ENCODE peak calls at places on chromosomes 12 and 14, in seven cellular contexts. E is fibroblast of the aortic adventitia, X is GM12865, F is AG09309, I is heart left ventricle, A is GM13977, M is lower leg skin. K is an unnamed sample.

GRCh38 chr12:16949351-16949750 is 343.4 kb upstream of the LMO3 start:
- DNase-seq in E (no peak), X (no peak), F (no peak), I (no peak), A (no peak), M (no peak), K (no peak)

GRCh38 chr12:106288134-106288509 is 14.4 kb upstream of the TCP11L2 start:
- DNase-seq in E (peak), X (no peak), F (no peak), I (no peak), A (no peak), M (no peak), K (no peak)

GRCh38 chr14:60093606-60094005 is 1.9 kb downstream of the PCNX4 start:
- DNase-seq in E (peak), X (no peak), F (no peak), I (no peak), A (no peak), M (no peak), K (no peak)

GRCh38 chr12:3045494-3045893 is 31.7 kb upstream of the TSPAN9 start:
- DNase-seq in E (no peak), X (no peak), F (no peak), I (no peak), A (no peak), M (no peak), K (no peak)

GRCh38 chr12:48414046-48414445 is 58.3 kb upstream of the ANP32D start:
- DNase-seq in E (no peak), X (no peak), F (no peak), I (peak), A (no peak), M (peak), K (no peak)

GRCh38 chr12:86254399-86255107 is 1.6 kb downstream of the MGAT4C start:
- DNase-seq in E (peak), X (no peak), F (no peak), I (no peak), A (no peak), M (no peak), K (no peak)

GRCh38 chr12:112347521-112347920 is 34.7 kb downstream of the HECTD4 start:
- DNase-seq in E (peak), X (peak), F (peak), I (no peak), A (peak), M (no peak), K (peak)

GRCh38 chr14:72883963-72884362 is 9.9 kb downstream of the DPF3 start:
- DNase-seq in E (peak), X (peak), F (no peak), I (no peak), A (peak), M (no peak), K (peak)

GRCh38 chr14:79540394-79540793 is 670.9 kb downstream of the DIO2 start:
- DNase-seq in E (no peak), X (no peak), F (no peak), I (no peak), A (no peak), M (no peak), K (no peak)

GRCh38 chr14:81311816-81312215 is 88.3 kb downstream of the STON2 start:
- DNase-seq in E (peak), X (no peak), F (no peak), I (no peak), A (no peak), M (peak), K (no peak)

GRCh38 chr14:58401587-58401986 is 5.9 kb downstream of the TOMM20L start:
- DNase-seq in E (no peak), X (no peak), F (no peak), I (no peak), A (no peak), M (no peak), K (no peak)

GRCh38 chr12:67413577-67413976 is 144.4 kb downstream of the CAND1 start:
- DNase-seq in E (no peak), X (no peak), F (no peak), I (no peak), A (no peak), M (no peak), K (no peak)

GRCh38 chr14:24859559-24859958 is 190.4 kb downstream of the STXBP6 start:
- DNase-seq in E (no peak), X (no peak), F (no peak), I (no peak), A (no peak), M (no peak), K (no peak)

GRCh38 chr12:115319641-115320040 is 635.7 kb upstream of the TBX3 start:
- DNase-seq in E (no peak), X (no peak), F (no peak), I (no peak), A (no peak), M (no peak), K (no peak)

GRCh38 chr12:20220339-20220738 is 148.0 kb upstream of the PDE3A start:
- DNase-seq in E (peak), X (peak), F (no peak), I (no peak), A (peak), M (no peak), K (peak)

GRCh38 chr12:54870048-54870447 is 15.7 kb downstream of the MUCL1 start:
- DNase-seq in E (no peak), X (no peak), F (no peak), I (no peak), A (no peak), M (no peak), K (no peak)

GRCh38 chr12:4268549-4269181 is 4.9 kb upstream of the CCND2 start:
- DNase-seq in E (no peak), X (no peak), F (no peak), I (no peak), A (no peak), M (no peak), K (no peak)

GRCh38 chr12:93773122-93773871 is 96.1 kb downstream of the CRADD start:
- DNase-seq in E (peak), X (peak), F (no peak), I (no peak), A (no peak), M (no peak), K (no peak)

GRCh38 chr12:93448796-93449195 is 7.0 kb upstream of the UBE2N start:
- DNase-seq in E (no peak), X (no peak), F (no peak), I (no peak), A (no peak), M (no peak), K (no peak)

GRCh38 chr12:63917864-63918742 is 73.6 kb downstream of the SRGAP1 start:
- DNase-seq in E (peak), X (peak), F (peak), I (no peak), A (no peak), M (peak), K (no peak)

GRCh38 chr14:64729386-64730060 is 25.3 kb downstream of the PLEKHG3 start:
- DNase-seq in E (no peak), X (no peak), F (no peak), I (peak), A (no peak), M (no peak), K (no peak)

GRCh38 chr12:121713257-121714155 is 954 bp downstream of the TMEM120B start:
- DNase-seq in E (peak), X (peak), F (no peak), I (peak), A (peak), M (peak), K (peak)

GRCh38 chr14:48563465-48563864 is 888.1 kb upstream of the MDGA2 start:
- DNase-seq in E (no peak), X (no peak), F (no peak), I (no peak), A (no peak), M (no peak), K (no peak)

GRCh38 chr14:104307246-104307626 is 168.8 kb downstream of the KIF26A start:
- DNase-seq in E (no peak), X (no peak), F (no peak), I (no peak), A (no peak), M (no peak), K (no peak)

GRCh38 chr12:95396849-95397498 is 77.0 kb upstream of the METAP2 start:
- DNase-seq in E (peak), X (no peak), F (peak), I (no peak), A (no peak), M (no peak), K (no peak)

GRCh38 chr12:126676426-126676825 is 1590.5 kb upstream of the TMEM132C start:
- DNase-seq in E (peak), X (no peak), F (no peak), I (no peak), A (no peak), M (no peak), K (no peak)

GRCh38 chr12:6033546-6033945 is 88.5 kb upstream of the ANO2 start:
- DNase-seq in E (no peak), X (no peak), F (no peak), I (no peak), A (no peak), M (no peak), K (no peak)

GRCh38 chr12:117058442-117059072 is 40.7 kb downstream of the TESC start:
- DNase-seq in E (no peak), X (no peak), F (no peak), I (no peak), A (no peak), M (no peak), K (no peak)

GRCh38 chr12:130524759-130525158 is 187.1 kb downstream of the PIWIL1 start:
- DNase-seq in E (no peak), X (no peak), F (no peak), I (no peak), A (no peak), M (no peak), K (no peak)

GRCh38 chr14:53265025-53265424 is 111.9 kb upstream of the DDHD1 start:
- DNase-seq in E (no peak), X (no peak), F (no peak), I (no peak), A (no peak), M (no peak), K (no peak)

GRCh38 chr12:2775431-2775830 is 19.3 kb upstream of the FKBP4 start:
- DNase-seq in E (no peak), X (no peak), F (no peak), I (no peak), A (no peak), M (no peak), K (no peak)

GRCh38 chr14:30214456-30215090 is 286.9 kb upstream of the PRKD1 start:
- DNase-seq in E (peak), X (peak), F (no peak), I (no peak), A (peak), M (no peak), K (peak)

GRCh38 chr12:53972152-53972702 is 699 bp upstream of the HOXC11 start:
- DNase-seq in E (no peak), X (no peak), F (no peak), I (no peak), A (no peak), M (no peak), K (no peak)

GRCh38 chr12:44537354-44537753 is 338.8 kb downstream of the NELL2 start:
- DNase-seq in E (no peak), X (no peak), F (no peak), I (no peak), A (no peak), M (no peak), K (no peak)

GRCh38 chr14:81710232-81710845 is 176.7 kb upstream of the SEL1L start:
- DNase-seq in E (peak), X (peak), F (no peak), I (no peak), A (no peak), M (no peak), K (peak)

GRCh38 chr12:100473050-100473715 is 483 bp upstream of the NR1H4 start:
- DNase-seq in E (no peak), X (no peak), F (no peak), I (no peak), A (no peak), M (no peak), K (no peak)

DNA sequence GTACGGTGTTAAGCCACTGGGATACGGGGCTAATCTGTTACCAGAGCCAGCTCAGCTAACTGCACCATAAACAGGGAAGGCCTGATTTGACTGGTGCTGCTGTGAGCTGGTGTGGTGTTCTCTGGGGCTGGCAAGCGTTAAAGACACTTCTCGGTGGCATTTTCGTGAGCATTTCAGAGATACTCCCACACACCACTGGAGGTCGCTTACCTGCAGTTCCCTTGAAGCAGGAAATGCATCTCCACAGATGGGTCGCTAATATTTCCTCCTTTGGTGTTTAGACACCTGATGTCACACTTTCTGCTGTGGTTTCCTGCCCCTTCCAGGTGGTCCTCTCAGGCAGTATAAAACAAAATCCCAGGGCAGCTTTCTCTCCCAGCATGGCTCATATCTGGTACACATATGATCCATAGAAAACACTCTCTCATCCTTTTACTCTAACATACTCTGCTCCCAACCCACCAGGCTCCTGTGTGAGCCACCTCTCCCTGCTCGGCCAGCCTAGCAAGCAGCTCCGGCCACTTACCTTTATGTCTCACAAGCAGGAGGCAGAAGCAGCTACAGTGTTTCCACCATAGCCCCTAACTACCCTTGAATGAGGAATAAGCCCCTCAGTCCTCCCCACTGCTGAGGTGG is 129.9 kb upstream of the GRIN2B start:
- DNase-seq in E (no peak), X (peak), F (no peak), I (no peak), A (peak), M (no peak), K (peak)
- TF ChIP-seq CTCF in E (no peak), X (peak), F (no peak), I (no peak), A (peak), M (no peak), K (peak)

GRCh38 chr12:8832500-8832899 is 10.1 kb downstream of the A2ML1 start:
- DNase-seq in E (no peak), X (no peak), F (no peak), I (no peak), A (no peak), M (no peak), K (no peak)
- TF ChIP-seq CTCF in E (no peak), X (no peak), F (no peak), I (no peak), A (no peak), M (no peak), K (no peak)

GRCh38 chr12:23361971-23362370 is 587.5 kb downstream of the SOX5 start:
- DNase-seq in E (no peak), X (no peak), F (no peak), I (no peak), A (no peak), M (no peak), K (no peak)
- TF ChIP-seq CTCF in E (no peak), X (no peak), F (no peak), I (no peak), A (no peak), M (no peak), K (no peak)

DNA sequence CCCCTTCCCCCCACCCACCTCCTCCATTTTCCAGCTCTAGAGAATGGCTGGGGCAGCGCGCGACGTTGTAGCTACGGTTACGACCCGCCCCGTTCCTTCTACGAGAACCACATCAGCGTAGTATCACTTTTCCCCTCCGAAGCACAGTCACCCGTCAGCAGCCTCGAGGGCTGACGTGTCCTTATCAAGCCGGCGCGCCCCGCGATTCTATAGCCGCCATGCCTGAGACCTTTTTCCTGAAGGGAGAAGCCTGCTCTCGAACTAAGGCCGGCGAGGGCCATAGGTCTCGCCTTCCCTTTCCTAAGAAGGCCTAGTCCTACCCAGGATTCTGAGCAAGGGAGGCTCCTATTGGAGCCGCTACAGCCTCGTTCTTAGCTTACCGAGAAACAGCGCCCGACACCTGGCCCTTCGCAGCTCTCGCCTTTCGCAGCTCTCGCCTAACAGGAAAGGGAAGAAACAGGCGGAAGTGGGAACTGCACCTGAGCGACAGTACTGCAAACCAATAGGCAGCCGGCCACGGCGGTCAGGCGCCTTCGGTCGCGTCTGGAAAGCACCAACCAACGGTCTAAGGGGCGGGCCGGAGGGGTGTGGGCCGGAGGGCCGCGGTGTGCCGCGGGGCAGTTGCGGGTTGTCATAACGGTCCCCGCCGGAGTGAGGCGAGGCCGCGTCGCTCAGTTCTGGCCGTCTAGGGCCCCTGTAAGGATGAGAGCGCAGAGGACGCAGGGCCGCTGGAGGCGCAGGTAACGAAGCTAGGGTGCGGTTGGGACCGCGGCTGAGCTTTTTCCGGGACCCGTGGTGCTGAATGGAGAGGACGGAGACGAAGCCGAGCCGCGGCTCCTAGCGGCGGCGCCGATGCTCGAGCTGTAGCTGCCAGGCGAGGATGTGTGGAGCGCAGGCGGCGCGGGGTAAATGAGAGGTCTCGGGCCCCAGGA is at the start of the genes MGAT2 and RPL36AL:
- DNase-seq in E (peak), X (peak), F (peak), I (peak), A (peak), M (peak), K (peak)
- TF ChIP-seq CTCF in E (peak), X (no peak), F (peak), I (peak), A (peak), M (no peak), K (no peak)

DNA sequence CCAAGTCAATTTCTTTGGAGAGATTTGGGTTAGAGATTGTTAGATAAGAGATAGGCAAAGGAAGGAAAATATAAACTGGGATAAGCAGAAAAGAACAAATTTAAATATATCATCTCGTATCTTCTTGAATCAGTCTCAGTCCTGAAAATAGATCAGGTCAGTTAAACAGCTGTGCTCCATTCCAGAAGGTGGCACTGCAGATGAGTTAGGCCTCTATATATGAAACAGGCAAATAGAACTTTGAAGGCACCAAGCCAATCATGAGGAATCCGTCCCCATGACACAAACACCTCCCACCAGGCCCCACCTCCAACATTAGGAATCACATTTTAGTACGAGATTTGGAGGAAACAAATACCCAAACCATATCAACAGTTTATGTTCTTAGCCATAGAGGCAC is 605.5 kb upstream of the USP15 start:
- DNase-seq in E (no peak), X (peak), F (no peak), I (no peak), A (no peak), M (no peak), K (no peak)
- TF ChIP-seq CTCF in E (no peak), X (no peak), F (no peak), I (no peak), A (peak), M (no peak), K (no peak)

GRCh38 chr14:69259531-69260245 is at the start of gene GALNT16:
- DNase-seq in E (no peak), X (no peak), F (no peak), I (peak), A (peak), M (no peak), K (peak)

GRCh38 chr14:69262516-69262915 is 2.6 kb downstream of the GALNT16 start:
- DNase-seq in E (no peak), X (no peak), F (no peak), I (no peak), A (no peak), M (no peak), K (no peak)

GRCh38 chr14:69261761-69262331 is 1.9 kb downstream of the GALNT16 start:
- DNase-seq in E (no peak), X (no peak), F (no peak), I (peak), A (peak), M (no peak), K (peak)

GRCh38 chr14:69260246-69260978 is 454 bp downstream of the GALNT16 start:
- DNase-seq in E (no peak), X (no peak), F (no peak), I (no peak), A (peak), M (no peak), K (peak)

DNA sequence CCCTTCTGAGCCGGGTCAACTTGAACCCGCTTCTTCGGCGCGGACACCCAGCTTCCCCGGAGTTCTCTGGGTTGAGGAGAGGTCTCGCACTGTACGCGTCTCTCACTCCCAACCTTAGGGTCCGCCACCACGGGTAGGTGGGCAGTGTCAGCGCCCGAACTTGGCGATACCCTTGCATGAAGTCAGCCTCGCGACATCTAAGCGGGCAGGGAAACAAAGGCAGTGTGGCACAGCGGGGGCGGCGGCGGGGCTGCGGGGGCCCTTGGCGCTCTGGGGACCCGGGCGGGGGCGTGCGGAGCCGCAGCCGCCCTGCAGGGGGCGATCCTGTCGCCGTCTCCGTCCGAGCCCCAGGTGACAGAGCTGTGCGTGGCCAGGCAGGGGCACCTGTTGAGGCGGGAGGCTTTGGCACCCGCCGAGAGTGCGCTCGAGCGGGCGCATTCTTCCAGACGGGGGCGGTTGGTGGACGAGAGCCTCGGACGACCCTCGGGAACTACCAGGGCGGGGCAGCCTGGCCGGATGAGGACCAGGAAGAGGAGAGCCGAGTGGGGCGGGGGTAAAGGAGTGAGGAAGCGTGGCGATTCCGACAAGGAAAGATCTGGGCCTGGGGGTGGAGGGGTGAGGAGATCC is 1.1 kb downstream of the GALNT16 start:
- DNase-seq in E (no peak), X (peak), F (no peak), I (peak), A (peak), M (no peak), K (peak)
- TF ChIP-seq CTCF in E (peak), X (peak), F (peak), I (peak), A (peak), M (no peak), K (peak)

DNA sequence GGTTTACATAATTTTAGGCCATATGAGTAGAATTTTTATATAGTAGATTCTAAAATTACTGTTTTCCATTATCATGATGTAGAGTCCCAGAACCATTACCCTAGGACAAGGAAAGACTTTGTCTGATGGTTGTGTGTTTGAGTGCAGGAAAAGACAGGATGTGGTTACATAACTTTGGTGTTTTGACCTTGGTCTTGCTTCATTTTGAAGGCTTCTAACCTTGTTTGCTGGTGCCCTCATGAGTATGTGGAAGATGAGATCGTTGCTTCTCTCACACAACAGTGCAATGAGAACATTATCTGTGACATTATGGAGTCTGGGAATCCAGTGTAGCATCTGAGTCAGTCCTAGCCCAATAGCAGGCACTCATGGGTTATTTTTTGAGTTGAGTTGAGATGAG is 106.2 kb downstream of the IGF1 start:
- DNase-seq in E (no peak), X (no peak), F (no peak), I (no peak), A (no peak), M (no peak), K (no peak)
- TF ChIP-seq CTCF in E (no peak), X (no peak), F (no peak), I (no peak), A (no peak), M (no peak), K (no peak)

K was measured in GM20000.